ENCODE peak calls at places on chromosome 21, in seven cellular contexts. K is coronary artery; Q is cardiac muscle cell; D is CD4-positive, alpha-beta memory T cell; X is GM12865; H is DND-41; J is CD8-positive, alpha-beta T cell. G is an unnamed sample.

GRCh38 chr21:37758997-37759396 is 157.3 kb downstream of the KCNJ6 start:
- DNase-seq in K (no peak), Q (peak), D (no peak), X (peak), H (peak), J (no peak), G (no peak)

GRCh38 chr21:36207577-36208320 is 51.1 kb downstream of the DOP1B start:
- DNase-seq in K (no peak), Q (no peak), D (no peak), X (peak), H (no peak), J (no peak), G (no peak)

GRCh38 chr21:14630556-14631069 is 84.5 kb upstream of the SAMSN1 start:
- DNase-seq in K (no peak), Q (no peak), D (no peak), X (peak), H (no peak), J (no peak), G (no peak)

GRCh38 chr21:35658242-35658641 is 402.1 kb downstream of the SETD4 start:
- DNase-seq in K (no peak), Q (peak), D (no peak), X (peak), H (peak), J (no peak), G (no peak)

GRCh38 chr21:18417361-18417760 is 13.8 kb upstream of the TMPRSS15 start:
- DNase-seq in K (no peak), Q (no peak), D (no peak), X (no peak), H (no peak), J (no peak), G (no peak)

GRCh38 chr21:36893581-36893980 is 72.9 kb downstream of the HLCS start:
- DNase-seq in K (no peak), Q (no peak), D (no peak), X (no peak), H (no peak), J (no peak), G (no peak)

GRCh38 chr21:46424621-46425020 is 34.1 kb upstream of the DIP2A start:
- DNase-seq in K (no peak), Q (no peak), D (no peak), X (no peak), H (no peak), J (peak), G (peak)

GRCh38 chr21:35138665-35139381 is 89.7 kb upstream of the RUNX1 start:
- DNase-seq in K (no peak), Q (peak), D (no peak), X (peak), H (peak), J (peak), G (no peak)

GRCh38 chr21:46226146-46226545 is 2.4 kb downstream of the LSS start:
- DNase-seq in K (no peak), Q (no peak), D (no peak), X (no peak), H (no peak), J (no peak), G (no peak)

GRCh38 chr21:32545948-32546441 is 39.3 kb downstream of the TCP10L start:
- DNase-seq in K (no peak), Q (no peak), D (no peak), X (no peak), H (no peak), J (no peak), G (no peak)

GRCh38 chr21:15631342-15631741 is 98.4 kb upstream of the USP25 start:
- DNase-seq in K (no peak), Q (peak), D (no peak), X (no peak), H (no peak), J (no peak), G (no peak)

GRCh38 chr21:14864211-14865021 is 200.4 kb downstream of the NRIP1 start:
- DNase-seq in K (no peak), Q (peak), D (no peak), X (peak), H (peak), J (no peak), G (no peak)

GRCh38 chr21:36989699-36990507 is 16.6 kb upstream of the RIPPLY3 start:
- DNase-seq in K (peak), Q (peak), D (peak), X (peak), H (peak), J (peak), G (peak)

GRCh38 chr21:46562472-46562871 is 42.4 kb downstream of the S100B start:
- DNase-seq in K (no peak), Q (no peak), D (no peak), X (no peak), H (no peak), J (no peak), G (no peak)

GRCh38 chr21:21688877-21689276 is 690.7 kb downstream of the NCAM2 start:
- DNase-seq in K (no peak), Q (peak), D (no peak), X (no peak), H (peak), J (no peak), G (no peak)

GRCh38 chr21:35394634-35395369 is 345.7 kb upstream of the RUNX1 start:
- DNase-seq in K (no peak), Q (no peak), D (no peak), X (no peak), H (no peak), J (no peak), G (no peak)

GRCh38 chr21:16323586-16323985 is 593.8 kb downstream of the USP25 start:
- DNase-seq in K (no peak), Q (no peak), D (no peak), X (no peak), H (no peak), J (no peak), G (no peak)

GRCh38 chr21:31326478-31327247 is 17.4 kb downstream of the TIAM1 start:
- DNase-seq in K (no peak), Q (peak), D (peak), X (peak), H (peak), J (no peak), G (no peak)

GRCh38 chr21:14977814-14978213 is 87.0 kb downstream of the NRIP1 start:
- DNase-seq in K (no peak), Q (no peak), D (no peak), X (no peak), H (no peak), J (no peak), G (no peak)

GRCh38 chr21:36584980-36585940 is 105.3 kb upstream of the CLDN14 start:
- DNase-seq in K (no peak), Q (no peak), D (no peak), X (peak), H (peak), J (no peak), G (no peak)

GRCh38 chr21:37088196-37088595 is 15.1 kb downstream of the TTC3 start:
- DNase-seq in K (no peak), Q (peak), D (no peak), X (no peak), H (no peak), J (no peak), G (no peak)

GRCh38 chr21:23921670-23922418 is 1685.4 kb downstream of the MRPL39 start:
- DNase-seq in K (no peak), Q (no peak), D (no peak), X (no peak), H (peak), J (no peak), G (no peak)

GRCh38 chr21:36097427-36098230 is 27.8 kb downstream of the CBR1 start:
- DNase-seq in K (no peak), Q (no peak), D (no peak), X (peak), H (no peak), J (no peak), G (no peak)

GRCh38 chr21:18522181-18522771 is 118.7 kb upstream of the TMPRSS15 start:
- DNase-seq in K (no peak), Q (no peak), D (no peak), X (no peak), H (no peak), J (no peak), G (no peak)

GRCh38 chr21:46559291-46559983 is 45.4 kb downstream of the S100B start:
- DNase-seq in K (no peak), Q (no peak), D (peak), X (peak), H (no peak), J (peak), G (peak)

GRCh38 chr21:16419188-16419874 is 689.5 kb downstream of the USP25 start:
- DNase-seq in K (peak), Q (peak), D (no peak), X (no peak), H (no peak), J (no peak), G (no peak)

GRCh38 chr21:35428489-35428888 is 379.4 kb upstream of the RUNX1 start:
- DNase-seq in K (peak), Q (peak), D (peak), X (no peak), H (peak), J (peak), G (peak)

GRCh38 chr21:35136586-35137254 is 87.6 kb upstream of the RUNX1 start:
- DNase-seq in K (no peak), Q (peak), D (no peak), X (no peak), H (no peak), J (no peak), G (no peak)

GRCh38 chr21:15264084-15264483 is 199.3 kb upstream of the NRIP1 start:
- DNase-seq in K (no peak), Q (no peak), D (no peak), X (no peak), H (no peak), J (no peak), G (no peak)

GRCh38 chr21:32991299-32991850 is 34.4 kb upstream of the OLIG2 start:
- DNase-seq in K (no peak), Q (no peak), D (no peak), X (no peak), H (no peak), J (no peak), G (no peak)

GRCh38 chr21:23452384-23453083 is 2154.7 kb downstream of the MRPL39 start:
- DNase-seq in K (no peak), Q (no peak), D (no peak), X (peak), H (no peak), J (no peak), G (no peak)

GRCh38 chr21:37435120-37435519 is 68.5 kb downstream of the DYRK1A start:
- DNase-seq in K (no peak), Q (peak), D (peak), X (no peak), H (peak), J (peak), G (peak)

GRCh38 chr21:37383784-37384311 is 17.3 kb downstream of the DYRK1A start:
- DNase-seq in K (no peak), Q (no peak), D (no peak), X (no peak), H (no peak), J (no peak), G (no peak)

GRCh38 chr21:26843912-26844257 is 1.3 kb downstream of the ADAMTS1 start:
- DNase-seq in K (no peak), Q (peak), D (no peak), X (no peak), H (no peak), J (no peak), G (no peak)

GRCh38 chr21:26844258-26845065 is 747 bp downstream of the ADAMTS1 start:
- DNase-seq in K (peak), Q (peak), D (no peak), X (no peak), H (no peak), J (no peak), G (no peak)

GRCh38 chr21:26845066-26845749 is at the start of gene ADAMTS1:
- DNase-seq in K (peak), Q (peak), D (no peak), X (no peak), H (no peak), J (no peak), G (no peak)

GRCh38 chr21:26842300-26842699 is 2.9 kb downstream of the ADAMTS1 start:
- DNase-seq in K (no peak), Q (peak), D (no peak), X (no peak), H (no peak), J (no peak), G (no peak)

GRCh38 chr21:26842976-26843911 is 2.0 kb downstream of the ADAMTS1 start:
- DNase-seq in K (peak), Q (peak), D (no peak), X (no peak), H (no peak), J (no peak), G (peak)
- H3K4me3 ChIP-seq in K (peak), Q (peak), D (no peak), X (no peak), H (no peak), J (no peak), G (peak)

DNA sequence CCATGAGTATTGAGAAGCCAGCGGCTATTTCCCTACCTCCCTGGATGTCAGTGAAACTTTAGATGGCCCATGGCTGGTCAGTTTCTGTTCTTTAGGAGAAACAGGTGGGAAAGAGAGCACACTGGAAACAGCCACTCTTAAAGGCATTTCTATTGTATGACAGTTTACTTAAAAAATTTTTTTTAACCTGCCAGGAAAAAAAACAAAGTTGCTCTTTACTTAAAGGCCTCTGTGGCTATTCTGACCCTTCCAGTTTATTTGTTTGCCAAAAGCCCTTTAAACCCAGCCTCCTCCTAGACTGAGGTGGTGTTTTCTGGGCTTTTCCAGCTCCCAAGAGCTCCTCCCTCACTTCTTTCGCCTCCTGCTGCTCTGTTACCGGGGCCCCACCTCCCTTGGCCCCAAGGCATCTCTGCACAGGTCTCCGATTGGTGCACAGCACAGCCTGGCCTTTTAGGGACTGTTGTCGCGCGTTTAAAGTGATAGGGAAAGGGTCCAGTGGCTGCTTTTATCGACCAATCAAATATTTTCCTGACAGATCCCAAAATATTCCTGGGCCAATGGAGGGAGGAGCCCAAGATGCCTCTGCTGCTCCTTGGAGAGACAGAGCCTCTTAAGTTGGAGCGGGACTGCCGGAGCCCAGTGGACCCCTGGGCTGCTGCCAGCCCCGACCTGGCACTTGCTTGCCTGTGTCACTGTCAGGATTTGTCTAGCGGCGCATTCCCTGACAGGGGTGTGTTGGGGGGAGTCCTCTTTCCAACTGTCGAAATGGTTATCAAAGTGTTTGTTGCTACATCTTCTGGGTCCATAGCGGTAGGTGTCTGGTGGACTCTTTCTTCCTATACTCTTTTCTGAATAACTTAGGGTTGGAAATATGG is at the start of gene SH3BGR:
- DNase-seq in K (peak), Q (peak), D (no peak), X (no peak), H (no peak), J (no peak), G (no peak)
- H3K4me3 ChIP-seq in K (peak), Q (peak), D (no peak), X (no peak), H (no peak), J (no peak), G (no peak)

GRCh38 chr21:29157084-29157483 is 26.6 kb downstream of the MAP3K7CL start:
- DNase-seq in K (no peak), Q (no peak), D (no peak), X (no peak), H (no peak), J (no peak), G (no peak)

GRCh38 chr21:29155933-29156260 is 25.5 kb downstream of the MAP3K7CL start:
- DNase-seq in K (no peak), Q (no peak), D (no peak), X (no peak), H (no peak), J (no peak), G (no peak)

GRCh38 chr21:29152936-29153335 is 22.5 kb downstream of the MAP3K7CL start:
- DNase-seq in K (no peak), Q (peak), D (no peak), X (no peak), H (no peak), J (no peak), G (no peak)

GRCh38 chr21:29154270-29154669 is 23.8 kb downstream of the MAP3K7CL start:
- DNase-seq in K (no peak), Q (no peak), D (no peak), X (no peak), H (no peak), J (no peak), G (no peak)

GRCh38 chr21:29155118-29155932 is 24.9 kb downstream of the MAP3K7CL start:
- DNase-seq in K (peak), Q (peak), D (no peak), X (no peak), H (no peak), J (no peak), G (no peak)
- H3K4me3 ChIP-seq in K (peak), Q (peak), D (no peak), X (no peak), H (no peak), J (no peak), G (no peak)

DNA sequence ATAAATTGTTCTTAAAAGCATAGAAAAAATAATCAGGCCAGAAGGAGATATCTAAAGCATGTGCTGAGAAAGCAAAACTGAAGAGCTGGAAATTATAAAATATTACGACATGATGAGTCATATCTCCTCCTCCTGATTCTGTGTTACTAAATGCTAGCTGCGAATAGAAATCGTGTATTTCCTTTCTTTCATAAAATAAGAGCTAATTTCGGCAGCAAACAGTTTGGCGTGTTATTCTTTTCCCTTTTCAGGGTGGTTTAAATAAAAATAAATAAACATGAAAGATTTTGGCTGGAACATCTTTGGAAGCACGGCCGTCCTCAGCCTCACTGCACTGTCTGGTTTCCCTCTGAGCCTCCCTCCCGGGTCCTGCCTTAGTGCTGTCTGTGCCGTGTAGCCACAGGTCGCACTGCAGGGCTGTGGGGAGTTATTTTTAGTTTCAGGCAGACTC is 56.0 kb downstream of the ADARB1 start:
- DNase-seq in K (no peak), Q (peak), D (no peak), X (no peak), H (no peak), J (no peak), G (no peak)
- H3K4me3 ChIP-seq in K (peak), Q (no peak), D (no peak), X (no peak), H (no peak), J (no peak), G (no peak)

GRCh38 chr21:34034369-34035014 is 38.9 kb upstream of the MRPS6 start:
- DNase-seq in K (no peak), Q (no peak), D (no peak), X (no peak), H (no peak), J (no peak), G (no peak)

GRCh38 chr21:34027727-34028461 is 45.5 kb upstream of the MRPS6 start:
- DNase-seq in K (no peak), Q (no peak), D (no peak), X (no peak), H (no peak), J (no peak), G (no peak)

GRCh38 chr21:34024382-34024693 is 49.0 kb upstream of the MRPS6 start:
- DNase-seq in K (no peak), Q (no peak), D (no peak), X (no peak), H (no peak), J (no peak), G (no peak)

GRCh38 chr21:34031835-34032370 is 41.5 kb upstream of the MRPS6 start:
- DNase-seq in K (no peak), Q (no peak), D (no peak), X (peak), H (no peak), J (no peak), G (no peak)

GRCh38 chr21:34029724-34030528 is 43.5 kb upstream of the MRPS6 start:
- DNase-seq in K (no peak), Q (peak), D (peak), X (peak), H (no peak), J (no peak), G (peak)
- H3K4me3 ChIP-seq in K (peak), Q (no peak), D (no peak), X (peak), H (no peak), J (no peak), G (no peak)

DNA sequence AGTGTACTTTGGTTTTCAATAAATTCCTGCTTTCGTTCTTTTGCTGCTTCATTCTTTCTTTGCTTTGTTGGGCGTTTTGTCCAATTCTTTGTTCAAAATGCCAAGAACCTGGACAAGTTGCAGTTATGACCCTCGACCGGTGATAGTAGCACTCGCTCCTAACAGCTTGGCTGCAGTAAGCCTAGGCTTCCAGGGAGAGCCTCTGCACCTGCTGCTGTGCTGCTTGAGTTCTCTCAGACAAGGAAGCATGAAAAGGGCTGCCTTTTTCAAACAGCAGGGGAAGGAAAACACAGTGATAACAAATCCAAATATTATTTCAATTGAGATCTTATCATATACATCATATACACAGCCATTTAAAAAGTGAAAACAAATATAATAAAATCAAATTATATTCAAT is 12.8 kb upstream of the RIPK4 start:
- DNase-seq in K (no peak), Q (no peak), D (no peak), X (no peak), H (no peak), J (no peak), G (no peak)
- H3K4me3 ChIP-seq in K (no peak), Q (no peak), D (no peak), X (no peak), H (no peak), J (no peak), G (no peak)

GRCh38 chr21:44456207-44456914 is 1.1 kb downstream of the LRRC3 start:
- DNase-seq in K (no peak), Q (no peak), D (no peak), X (no peak), H (no peak), J (no peak), G (no peak)
- H3K4me3 ChIP-seq in K (peak), Q (peak), D (peak), X (no peak), H (peak), J (peak), G (peak)

GRCh38 chr21:41169258-41169576 is 1.3 kb downstream of the BACE2 start:
- DNase-seq in K (no peak), Q (no peak), D (no peak), X (no peak), H (no peak), J (no peak), G (no peak)
- H3K4me3 ChIP-seq in K (peak), Q (peak), D (no peak), X (no peak), H (peak), J (no peak), G (no peak)

G was measured in CD8-positive, alpha-beta memory T cell.